ENCODE peak calls at places on chromosomes 12 and 14, in seven cellular contexts. T is activated gamma-delta T cell treated with Interleukin-2 at 50 U/mL for 16 hours; I is CD4-positive, CD25-positive, alpha-beta regulatory T cell; H is neural crest cell; K is WTC11; O is HS-5; L is left ventricle myocardium inferior. G is an unnamed sample.

GRCh38 chr12:27274706-27275105 is 30.6 kb downstream of the STK38L start:
- DNase-seq in T (no peak), O (no peak), H (no peak), I (no peak), K (no peak), L (no peak), G (no peak)

GRCh38 chr12:6532051-6532926 is 2.0 kb upstream of the GAPDH start:
- DNase-seq in K (peak), T (peak), L (no peak), H (no peak), I (peak), O (peak), G (peak)

GRCh38 chr12:49842519-49843352 is at the start of gene BCDIN3D:
- DNase-seq in K (peak), O (peak), L (peak), I (peak), H (peak), T (peak), G (peak)

GRCh38 chr12:111274820-111275219 is 94.1 kb downstream of the PHETA1 start:
- DNase-seq in H (no peak), I (no peak), K (no peak), O (no peak), L (no peak), T (no peak), G (no peak)

GRCh38 chr12:94795520-94795919 is 145.2 kb upstream of the TMCC3 start:
- DNase-seq in L (no peak), T (no peak), O (peak), I (no peak), K (no peak), H (no peak), G (peak)

GRCh38 chr14:68148276-68148675 is 328.7 kb downstream of the RAD51B start:
- DNase-seq in K (no peak), I (no peak), L (no peak), O (no peak), T (no peak), H (no peak), G (no peak)

GRCh38 chr14:31944256-31945073 is 132.6 kb upstream of the ARHGAP5 start:
- DNase-seq in K (no peak), T (no peak), O (no peak), L (no peak), H (no peak), I (no peak), G (no peak)

GRCh38 chr14:71206123-71206522 is 298.9 kb downstream of the PCNX1 start:
- DNase-seq in H (no peak), L (no peak), O (no peak), K (no peak), T (no peak), I (no peak), G (no peak)

GRCh38 chr12:50082644-50083043 is 2.5 kb upstream of the SMARCD1 start:
- DNase-seq in H (no peak), T (no peak), K (no peak), I (no peak), O (no peak), L (no peak), G (no peak)

GRCh38 chr14:61475316-61475715 is 153.9 kb downstream of the PRKCH start:
- DNase-seq in O (no peak), L (no peak), T (no peak), I (no peak), H (no peak), K (no peak), G (peak)

GRCh38 chr12:89977356-89978185 is 268.9 kb upstream of the ATP2B1 start:
- DNase-seq in K (no peak), L (no peak), T (no peak), I (no peak), O (no peak), H (no peak), G (no peak)

G was measured in stromal cell of bone marrow.